ENCODE peak calls at places on chromosomes 7 and 10, in five cellular contexts. P is coronary artery, A is PC-9, O is IMR-90, Q is A549. E is an unnamed sample.

GRCh38 chr7:82284936-82285519 is 158.5 kb downstream of the CACNA2D1 start:
- DNase-seq in Q (no peak), O (no peak), A (no peak), P (no peak), E (no peak)

GRCh38 chr10:6299743-6300105 is 97.0 kb downstream of the PFKFB3 start:
- DNase-seq in O (no peak), P (no peak), A (no peak), Q (no peak), E (no peak)

GRCh38 chr10:60524541-60524940 is 134.9 kb upstream of the ANK3 start:
- DNase-seq in Q (no peak), P (no peak), O (peak; percentile 52), A (no peak), E (no peak)

GRCh38 chr10:12927896-12928295 is 73.6 kb downstream of the CCDC3 start:
- DNase-seq in A (no peak), O (no peak), P (no peak), Q (no peak), E (no peak)

GRCh38 chr10:93812664-93813338 is 55.1 kb downstream of the LGI1 start:
- DNase-seq in A (no peak), P (no peak), Q (no peak), O (no peak), E (no peak)

GRCh38 chr10:117541405-117541908 is 1.1 kb upstream of the EMX2 start:
- DNase-seq in A (no peak), P (peak; percentile 64), Q (no peak), O (no peak), E (no peak)

GRCh38 chr10:97762816-97763215 is 9.0 kb downstream of the SFRP5 start:
- DNase-seq in P (no peak), Q (no peak), O (no peak), A (no peak), E (no peak)

GRCh38 chr7:112156412-112156811 is 49.8 kb downstream of the DOCK4 start:
- DNase-seq in A (no peak), O (no peak), P (no peak), Q (no peak), E (no peak)

GRCh38 chr7:54542920-54543539 is 855 bp downstream of the VSTM2A start:
- DNase-seq in Q (no peak), A (no peak), P (no peak), O (peak; percentile 5), E (no peak)

GRCh38 chr10:79397575-79398303 is 47.7 kb downstream of the ZCCHC24 start:
- DNase-seq in P (no peak), A (no peak), Q (no peak), O (peak; percentile 35), E (no peak)

GRCh38 chr10:103262229-103262628 is 14.7 kb upstream of the INA start:
- DNase-seq in P (no peak), O (no peak), Q (no peak), A (no peak), E (no peak)

GRCh38 chr7:99860281-99861127 is 16.3 kb downstream of the OR2AE1 start:
- DNase-seq in Q (no peak), A (peak; percentile 6), P (peak; percentile 75), O (peak; percentile 52), E (no peak)

GRCh38 chr7:99126921-99127553 is 16.9 kb downstream of the SMURF1 start:
- DNase-seq in P (no peak), O (no peak), Q (no peak), A (peak; percentile 37), E (no peak)

GRCh38 chr10:72034761-72035160 is 53.6 kb downstream of the SPOCK2 start:
- DNase-seq in A (no peak), P (no peak), Q (no peak), O (no peak), E (no peak)

GRCh38 chr10:46234431-46235060 is 52.3 kb upstream of the ANTXRL start:
- DNase-seq in A (no peak), P (peak; percentile 47), O (no peak), Q (no peak), E (peak; percentile 36)

GRCh38 chr10:11874568-11875182 is 51.5 kb downstream of the PROSER2 start:
- DNase-seq in P (no peak), Q (no peak), O (peak; percentile 12), A (peak; percentile 77), E (no peak)

GRCh38 chr7:137080516-137081203 is 212.2 kb downstream of the CHRM2 start:
- DNase-seq in Q (no peak), A (no peak), P (no peak), O (peak; percentile 49), E (no peak)

GRCh38 chr7:120813089-120813488 is 44.9 kb downstream of the TSPAN12 start:
- DNase-seq in P (no peak), Q (no peak), A (no peak), O (no peak), E (no peak)

GRCh38 chr10:4812952-4813351 is 13.1 kb upstream of the AKR1E2 start:
- DNase-seq in Q (peak; percentile 91), A (peak; percentile 28), O (peak; percentile 96), P (no peak), E (peak; percentile 30)

GRCh38 chr7:106126170-106126938 is 14.2 kb upstream of the SYPL1 start:
- DNase-seq in P (no peak), O (peak; percentile 82), Q (no peak), A (peak; percentile 21), E (no peak)

GRCh38 chr10:121648078-121648477 is 49.8 kb upstream of the FGFR2 start:
- DNase-seq in Q (no peak), A (no peak), P (no peak), O (no peak), E (peak; percentile 67)

GRCh38 chr7:87047-87446 is 105.3 kb upstream of the FAM20C start:
- DNase-seq in A (no peak), P (peak; percentile 60), O (no peak), Q (no peak), E (peak; percentile 41)

GRCh38 chr10:69382382-69383117 is 34.2 kb downstream of the TACR2 start:
- DNase-seq in P (no peak), A (no peak), O (peak; percentile 95), Q (no peak), E (no peak)

GRCh38 chr7:189719-190118 is 2.7 kb upstream of the FAM20C start:
- DNase-seq in O (no peak), Q (no peak), A (no peak), P (no peak), E (no peak)

GRCh38 chr7:105454921-105455320 is 66.2 kb upstream of the SRPK2 start:
- DNase-seq in P (no peak), Q (no peak), A (no peak), O (no peak), E (no peak)

GRCh38 chr7:149753370-149754233 is 19.8 kb downstream of the ZNF467 start:
- DNase-seq in P (no peak), O (peak; percentile 25), Q (peak; percentile 73), A (peak; percentile 66), E (no peak)

GRCh38 chr7:12982178-12982577 is 294.7 kb downstream of the ARL4A start:
- DNase-seq in P (no peak), A (no peak), Q (no peak), O (no peak), E (no peak)

GRCh38 chr7:25788961-25789620 is 362.9 kb upstream of the NFE2L3 start:
- DNase-seq in A (no peak), P (no peak), Q (no peak), O (no peak), E (no peak)

GRCh38 chr10:62374862-62375710 is 917 bp downstream of the ZNF365 start:
- DNase-seq in A (peak; percentile 24), O (peak; percentile 30), Q (no peak), P (no peak), E (no peak)
- H3K4me3 ChIP-seq in A (peak overlapping the region; percentile 61), O (peak overlapping the region; percentile 49), Q (peak overlapping the region; percentile 63), P (peak overlapping the region; percentile 79), E (peak overlapping the region; percentile 73)

DNA sequence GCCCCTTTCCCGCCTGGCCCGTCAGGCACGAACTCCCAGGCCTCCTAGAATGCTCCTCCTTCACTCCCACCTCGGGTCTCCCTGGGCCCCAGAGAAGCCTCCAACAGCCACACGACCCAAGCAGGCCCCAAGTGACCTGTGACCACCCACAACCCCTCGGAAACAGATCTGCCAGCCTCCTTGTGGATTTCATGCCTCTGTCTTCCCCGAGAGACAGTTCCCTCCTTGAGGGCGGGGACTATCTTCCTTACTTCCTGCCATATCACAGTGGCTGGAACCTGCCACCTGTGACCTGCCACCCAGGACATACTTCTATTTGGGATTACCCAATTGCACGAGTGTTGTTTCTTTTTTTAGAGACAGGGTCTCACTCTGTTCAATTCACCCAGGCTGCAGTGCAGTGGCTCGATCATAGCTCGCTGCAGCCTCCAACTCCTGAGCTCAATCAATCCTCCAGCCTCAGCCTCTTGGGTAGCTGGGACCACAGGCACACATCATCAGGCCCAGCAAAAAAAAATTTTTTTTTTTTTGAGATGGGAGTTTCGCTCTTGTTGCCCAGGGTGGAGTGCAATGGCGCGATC is 25.9 kb downstream of the TNRC18 start:
- DNase-seq in Q (no peak), A (no peak), O (no peak), P (no peak), E (no peak)
- H3K27ac ChIP-seq in Q (peak overlapping the region; percentile 98), A (peak overlapping the region; percentile 75), O (peak overlapping the region; percentile 89), P (peak overlapping the region; percentile 88), E (peak overlapping the region; percentile 73)

DNA sequence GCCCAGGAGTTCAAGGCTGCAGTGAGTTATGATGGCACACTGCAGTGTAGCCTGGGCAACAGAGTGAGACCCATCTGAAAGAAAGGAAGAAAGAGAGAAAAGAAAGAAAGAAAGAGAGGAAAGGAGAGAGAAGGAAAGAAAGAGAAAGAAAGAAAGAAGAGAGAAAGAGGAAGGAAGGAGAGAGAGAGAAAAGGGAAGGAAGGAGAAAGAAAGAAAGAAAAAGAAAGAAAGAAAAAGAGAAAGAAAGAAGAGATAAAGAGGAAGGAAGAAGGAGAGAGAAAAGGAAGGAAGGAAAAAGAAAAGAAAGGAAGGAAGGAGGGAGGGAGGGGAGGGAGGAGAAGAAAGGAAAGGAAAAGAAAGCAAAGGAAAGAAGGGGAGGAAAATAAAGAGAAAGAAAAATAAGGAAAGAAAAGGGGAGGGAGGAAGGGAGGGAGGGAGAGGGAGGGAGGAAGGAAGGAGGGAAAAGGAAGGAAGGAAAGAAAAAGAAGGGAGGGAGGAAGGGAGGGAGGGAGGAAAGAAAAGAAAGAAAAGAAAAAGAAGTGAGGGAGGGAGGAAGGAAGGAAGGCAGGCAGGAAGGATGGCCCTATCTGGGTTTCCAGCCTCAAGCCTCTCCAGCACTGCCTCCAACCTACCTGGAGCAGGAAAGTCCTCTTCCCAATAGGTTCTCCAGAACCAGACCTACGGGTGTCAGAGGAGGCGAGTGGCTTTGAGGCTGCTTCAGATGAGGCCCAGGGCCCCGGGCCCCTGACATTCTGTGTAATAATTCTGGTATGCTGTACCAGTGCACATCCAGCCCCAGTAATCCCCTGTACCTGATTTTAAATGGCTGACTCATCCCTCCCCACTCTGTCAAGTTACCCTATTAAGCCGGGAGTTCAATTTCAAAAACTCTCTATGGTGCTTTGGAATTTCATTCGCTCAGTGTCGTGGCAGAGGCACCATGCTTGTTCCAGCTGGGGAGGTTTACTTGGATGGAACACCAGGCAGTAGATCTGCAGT is 6.8 kb upstream of the PARD3 start:
- DNase-seq in A (peak; percentile 14), O (peak; percentile 11), P (no peak), Q (no peak), E (no peak)
- TF ChIP-seq CTCF in A (no peak), O (no peak), P (no peak), Q (no peak), E (no peak)

GRCh38 chr7:159016591-159016990 is 128.1 kb downstream of the VIPR2 start:
- DNase-seq in Q (no peak), O (no peak), P (no peak), A (no peak), E (peak; percentile 0)

GRCh38 chr7:159015894-159016410 is 128.7 kb downstream of the VIPR2 start:
- DNase-seq in O (no peak), A (no peak), Q (no peak), P (no peak), E (no peak)

GRCh38 chr7:159013825-159014289 is 130.8 kb downstream of the VIPR2 start:
- DNase-seq in P (no peak), A (no peak), Q (no peak), O (no peak), E (no peak)

GRCh38 chr7:159014297-159015062 is 130.2 kb downstream of the VIPR2 start:
- DNase-seq in A (no peak), O (no peak), P (no peak), Q (no peak), E (no peak)

GRCh38 chr7:159015081-159015893 is 129.4 kb downstream of the VIPR2 start:
- DNase-seq in A (no peak), Q (peak; percentile 62), O (no peak), P (peak; percentile 94), E (no peak)
- H3K4me3 ChIP-seq in A (no peak overlapping the region), Q (no peak overlapping the region), O (no peak overlapping the region), P (no peak overlapping the region), E (no peak overlapping the region)

E was measured in dorsolateral prefrontal cortex.